ENCODE peak calls at places on chromosomes 5 and 9, in nine cellular contexts. Z, T, P, N, J, O, Y, I and D are unnamed samples.

GRCh38 chr9:114287763-114288232 is 35.1 kb upstream of the ORM1 start:
- DNase-seq in Z (no peak), T (no peak), P (no peak), N (no peak), J (peak), O (no peak), Y (peak), I (no peak), D (no peak)

GRCh38 chr5:132629230-132629944 is 28.6 kb upstream of the IL13 start:
- DNase-seq in Z (no peak), T (no peak), P (no peak), N (no peak), J (no peak), O (no peak), Y (no peak), I (no peak), D (no peak)

GRCh38 chr9:125785187-125785840 is 38.1 kb downstream of the PBX3 start:
- DNase-seq in Z (no peak), T (no peak), P (no peak), N (no peak), J (no peak), O (no peak), Y (no peak), I (no peak), D (no peak)

GRCh38 chr5:2169862-2170820 is 287.4 kb upstream of the IRX4 start:
- DNase-seq in Z (peak), T (no peak), P (no peak), N (no peak), J (no peak), O (no peak), Y (no peak), I (no peak), D (no peak)

GRCh38 chr9:87346061-87346665 is 151.5 kb upstream of the DAPK1 start:
- DNase-seq in Z (no peak), T (no peak), P (no peak), N (peak), J (no peak), O (no peak), Y (no peak), I (no peak), D (no peak)

GRCh38 chr5:99639905-99640304 is 711.1 kb upstream of the CHD1 start:
- DNase-seq in Z (no peak), T (no peak), P (no peak), N (no peak), J (no peak), O (no peak), Y (no peak), I (no peak), D (no peak)

GRCh38 chr5:131423056-131423455 is 159.2 kb downstream of the CDC42SE2 start:
- DNase-seq in Z (peak), T (no peak), P (no peak), N (no peak), J (no peak), O (peak), Y (no peak), I (no peak), D (no peak)

GRCh38 chr9:130137870-130138653 is 34.1 kb upstream of the NCS1 start:
- DNase-seq in Z (no peak), T (peak), P (no peak), N (no peak), J (no peak), O (no peak), Y (no peak), I (no peak), D (no peak)

GRCh38 chr5:175706499-175706898 is 48.6 kb downstream of the HRH2 start:
- DNase-seq in Z (no peak), T (no peak), P (no peak), N (no peak), J (no peak), O (no peak), Y (no peak), I (no peak), D (no peak)

GRCh38 chr5:145936401-145937131 is at the start of gene SH3RF2:
- DNase-seq in Z (no peak), T (peak), P (peak), N (no peak), J (peak), O (peak), Y (peak), I (no peak), D (peak)

GRCh38 chr5:124195416-124195815 is 551.0 kb downstream of the ZNF608 start:
- DNase-seq in Z (no peak), T (no peak), P (no peak), N (no peak), J (no peak), O (no peak), Y (no peak), I (no peak), D (no peak)

GRCh38 chr9:123445981-123446610 is 90.1 kb downstream of the CRB2 start:
- DNase-seq in Z (no peak), T (no peak), P (no peak), N (no peak), J (peak), O (no peak), Y (no peak), I (no peak), D (no peak)

GRCh38 chr5:12413075-12413474 is 508.8 kb upstream of the CTNND2 start:
- DNase-seq in Z (no peak), T (no peak), P (no peak), N (no peak), J (no peak), O (no peak), Y (no peak), I (no peak), D (no peak)

GRCh38 chr5:132000677-132001453 is 10.6 kb downstream of the ACSL6 start:
- DNase-seq in Z (no peak), T (no peak), P (peak), N (no peak), J (no peak), O (peak), Y (peak), I (peak), D (peak)

GRCh38 chr5:140041492-140042421 is 1.3 kb downstream of the NRG2 start:
- DNase-seq in Z (peak), T (no peak), P (no peak), N (peak), J (peak), O (no peak), Y (peak), I (no peak), D (no peak)

GRCh38 chr5:14900661-14901461 is 29.3 kb upstream of the ANKH start:
- DNase-seq in Z (no peak), T (no peak), P (no peak), N (no peak), J (no peak), O (no peak), Y (peak), I (no peak), D (no peak)

GRCh38 chr5:148477429-148477828 is 93.7 kb downstream of the FBXO38 start:
- DNase-seq in Z (no peak), T (no peak), P (no peak), N (no peak), J (no peak), O (no peak), Y (no peak), I (no peak), D (no peak)

GRCh38 chr9:35814106-35814840 is 569 bp downstream of the HINT2 start:
- DNase-seq in Z (peak), T (peak), P (no peak), N (peak), J (peak), O (peak), Y (peak), I (peak), D (peak)

GRCh38 chr5:132473019-132473531 is 17.5 kb downstream of the IRF1 start:
- DNase-seq in Z (no peak), T (no peak), P (peak), N (no peak), J (no peak), O (no peak), Y (no peak), I (peak), D (peak)

GRCh38 chr9:114123031-114123977 is 24.2 kb upstream of the KIF12 start:
- DNase-seq in Z (no peak), T (no peak), P (no peak), N (no peak), J (no peak), O (no peak), Y (no peak), I (no peak), D (no peak)

GRCh38 chr5:119168401-119168800 is 97.5 kb downstream of the DMXL1 start:
- DNase-seq in Z (no peak), T (no peak), P (no peak), N (no peak), J (no peak), O (peak), Y (no peak), I (no peak), D (no peak)

GRCh38 chr5:120624021-120624563 is 160.0 kb downstream of the PRR16 start:
- DNase-seq in Z (no peak), T (no peak), P (no peak), N (no peak), J (no peak), O (no peak), Y (no peak), I (no peak), D (no peak)

GRCh38 chr5:116484645-116485044 is 90.0 kb downstream of the SEMA6A start:
- DNase-seq in Z (no peak), T (no peak), P (no peak), N (no peak), J (no peak), O (no peak), Y (no peak), I (no peak), D (no peak)

GRCh38 chr5:76546497-76547102 is 76.6 kb downstream of the F2RL2 start:
- DNase-seq in Z (no peak), T (no peak), P (no peak), N (no peak), J (no peak), O (no peak), Y (no peak), I (no peak), D (no peak)

GRCh38 chr9:89021154-89021803 is 30.0 kb downstream of the S1PR3 start:
- DNase-seq in Z (no peak), T (no peak), P (no peak), N (no peak), J (no peak), O (peak), Y (no peak), I (no peak), D (no peak)